ENCODE peak calls at places on chromosome 5, in seven cellular contexts. Q, C, N, O, G, H and S are unnamed samples.

GRCh38 chr5:138869763-138870500 is 5.2 kb downstream of the LRRTM2 start:
- DNase-seq in G (no peak), O (no peak), Q (no peak), C (no peak), N (no peak), H (no peak), S (no peak)

GRCh38 chr5:169004551-169004950 is 296.4 kb downstream of the SLIT3 start:
- DNase-seq in N (no peak), Q (no peak), H (no peak), G (no peak), O (no peak), C (no peak), S (no peak)

GRCh38 chr5:175836741-175837729 is 34.3 kb upstream of the CPLX2 start:
- DNase-seq in Q (no peak), H (no peak), N (no peak), C (no peak), G (no peak), O (no peak), S (no peak)

GRCh38 chr5:123299124-123299523 is 124.1 kb downstream of the CEP120 start:
- DNase-seq in O (no peak), Q (no peak), N (no peak), H (no peak), C (no peak), G (no peak), S (no peak)

GRCh38 chr5:171431251-171431777 is 11.9 kb downstream of the FGF18 start:
- DNase-seq in G (no peak), O (no peak), Q (no peak), C (no peak), H (no peak), N (no peak), S (no peak)

GRCh38 chr5:102536323-102536928 is 37.6 kb upstream of the SLCO6A1 start:
- DNase-seq in C (no peak), G (no peak), N (no peak), Q (no peak), H (no peak), O (no peak), S (no peak)

GRCh38 chr5:142548739-142549275 is 137.1 kb downstream of the FGF1 start:
- DNase-seq in H (peak), N (no peak), O (no peak), G (peak), Q (peak), C (peak), S (peak)

GRCh38 chr5:68688547-68688946 is 405.3 kb upstream of the SLC30A5 start:
- DNase-seq in Q (no peak), N (no peak), C (no peak), H (no peak), O (no peak), G (no peak), S (no peak)

GRCh38 chr5:135569755-135570452 is 8.9 kb downstream of the CXCL14 start:
- DNase-seq in O (no peak), N (no peak), Q (peak), G (peak), H (no peak), C (no peak), S (no peak)
- TF ChIP-seq CTCF in O (no peak), N (peak), Q (peak), G (peak), H (peak), C (no peak), S (peak)

DNA sequence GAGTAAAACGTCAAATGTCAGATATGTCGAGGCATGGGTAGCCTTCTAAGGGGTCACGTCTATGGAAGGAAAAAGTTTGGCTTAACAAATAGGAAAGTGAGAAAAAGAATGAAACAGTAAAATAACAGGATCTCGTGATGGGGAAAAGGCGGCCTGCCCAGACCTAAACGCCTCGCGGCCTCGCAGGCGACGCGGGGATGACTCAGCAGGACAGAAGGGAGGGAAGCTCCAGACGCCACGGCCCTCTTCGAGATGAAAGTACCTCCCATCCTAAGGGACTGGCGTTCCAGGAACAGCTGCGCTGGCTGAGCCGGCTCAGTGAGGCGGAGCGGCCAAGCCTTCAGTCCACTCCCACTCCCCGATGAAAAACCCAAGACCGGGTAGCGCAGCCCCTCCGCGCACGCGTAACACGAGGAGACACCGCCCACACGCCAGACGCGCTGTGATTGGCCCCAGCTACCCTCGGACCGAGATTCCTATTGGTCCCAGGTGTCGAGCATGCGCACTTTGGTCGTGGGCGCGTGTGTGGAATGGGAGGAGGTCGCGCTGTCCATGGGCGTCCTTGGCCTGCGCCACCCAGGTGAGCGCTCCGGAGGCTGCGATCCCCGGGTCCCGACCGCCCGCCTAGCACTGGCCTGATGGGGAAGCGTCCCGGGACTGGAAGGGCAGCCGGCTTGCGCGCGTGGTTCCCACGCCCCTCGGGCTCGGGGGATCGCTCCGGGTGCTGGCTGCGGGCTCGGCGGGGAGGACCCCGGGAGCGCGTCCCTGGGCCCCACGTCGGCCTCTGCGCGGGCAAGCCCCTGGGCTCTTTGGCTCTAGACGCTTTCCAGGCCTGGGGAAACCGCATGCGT is 588.5 kb downstream of the MTRR start:
- DNase-seq in Q (peak), O (peak), G (no peak), H (peak), C (peak), N (peak), S (peak)
- H3K4me3 ChIP-seq in Q (peak), O (peak), G (no peak), H (peak), C (peak), N (peak), S (peak)

GRCh38 chr5:131794596-131794995 is 2.2 kb downstream of the FNIP1 start:
- DNase-seq in H (no peak), G (no peak), O (no peak), C (no peak), N (no peak), Q (no peak), S (no peak)

GRCh38 chr5:131795879-131796792 is 681 bp downstream of the FNIP1 start:
- DNase-seq in O (peak), H (peak), N (peak), C (peak), Q (peak), G (peak), S (peak)

GRCh38 chr5:131792900-131793299 is 3.9 kb downstream of the FNIP1 start:
- DNase-seq in G (no peak), N (no peak), O (no peak), C (no peak), Q (no peak), H (no peak), S (no peak)

GRCh38 chr5:131795128-131795719 is 1.6 kb downstream of the FNIP1 start:
- DNase-seq in O (no peak), C (peak), N (no peak), H (no peak), Q (no peak), G (no peak), S (no peak)

DNA sequence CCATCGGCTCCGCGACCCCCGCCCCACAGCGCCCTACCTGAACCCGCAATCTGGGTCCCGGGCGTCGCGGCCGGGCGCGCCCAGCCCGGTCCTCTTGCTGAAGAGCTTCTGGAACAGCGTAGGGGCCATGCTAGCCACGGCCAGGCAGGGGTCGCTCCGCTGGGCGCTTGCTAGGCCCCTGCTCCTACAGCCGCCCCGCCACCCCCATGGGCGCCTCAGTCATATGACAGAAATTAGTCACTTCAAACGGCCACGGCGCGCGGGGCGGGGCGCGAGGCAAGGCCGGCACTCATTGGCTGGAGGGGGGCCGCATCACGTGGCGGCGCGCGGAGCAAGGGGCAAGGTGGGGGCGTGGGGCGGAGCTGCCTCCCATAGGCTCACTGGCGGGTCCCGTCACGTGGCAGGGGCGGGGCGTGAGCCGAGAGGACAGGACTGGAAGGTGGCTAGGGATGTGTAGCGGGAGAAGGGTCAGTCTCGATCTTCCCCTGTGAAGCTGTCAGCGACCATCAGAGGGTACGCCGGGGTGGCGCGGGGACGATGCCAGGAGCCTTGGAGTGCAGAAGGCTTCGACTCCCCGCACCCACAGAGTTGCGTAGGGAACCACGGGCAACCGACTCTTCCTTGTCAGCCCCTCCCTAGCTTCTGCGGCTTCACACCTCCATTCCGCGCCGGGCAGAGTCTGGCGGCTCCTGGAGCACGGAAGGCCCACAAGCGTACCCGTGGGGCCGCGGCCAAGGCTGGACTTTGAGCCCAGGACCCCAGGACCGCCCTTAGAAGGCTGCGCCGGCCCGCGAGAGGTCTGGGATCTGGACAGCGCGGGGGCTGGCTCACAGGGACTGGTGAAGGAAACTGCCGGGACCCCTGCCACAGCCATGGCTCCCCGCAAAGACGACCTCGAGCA is at the start of gene FNIP1:
- DNase-seq in O (peak), H (peak), G (peak), C (peak), N (peak), Q (peak), S (peak)
- TF ChIP-seq CTCF in O (no peak), H (no peak), G (peak), C (no peak), N (no peak), Q (peak), S (peak)

DNA sequence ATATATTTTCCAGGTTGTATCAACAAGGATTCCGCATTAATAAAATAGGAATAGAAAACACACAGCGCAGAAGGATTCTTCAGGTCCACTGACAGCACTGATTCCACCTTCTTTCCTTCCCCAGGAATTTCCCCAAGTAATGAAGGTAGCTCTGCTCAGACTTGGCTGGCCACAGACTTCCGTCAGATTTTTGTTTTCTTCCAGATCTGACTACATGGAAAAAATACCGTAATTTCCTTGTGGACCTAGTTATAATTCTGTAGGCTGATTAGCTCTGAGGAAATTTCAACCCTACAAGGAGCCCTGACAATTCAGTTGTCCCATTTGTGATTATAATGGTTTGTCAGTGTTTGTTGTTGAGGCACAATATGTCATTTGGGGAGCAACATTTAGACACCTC is 95.0 kb downstream of the LHFPL2 start:
- DNase-seq in G (no peak), N (no peak), O (no peak), H (no peak), C (no peak), Q (no peak), S (no peak)
- H3K4me3 ChIP-seq in G (no peak), N (no peak), O (no peak), H (no peak), C (no peak), Q (no peak), S (no peak)

GRCh38 chr5:3778945-3779344 is 183.3 kb downstream of the IRX1 start:
- DNase-seq in O (no peak), H (no peak), N (no peak), Q (no peak), C (no peak), G (no peak), S (no peak)

GRCh38 chr5:3780278-3780677 is 184.6 kb downstream of the IRX1 start:
- DNase-seq in O (no peak), H (no peak), G (no peak), C (no peak), N (no peak), Q (no peak), S (no peak)

GRCh38 chr5:3780907-3781306 is 185.3 kb downstream of the IRX1 start:
- DNase-seq in O (no peak), C (no peak), N (no peak), Q (no peak), H (no peak), G (no peak), S (no peak)

DNA sequence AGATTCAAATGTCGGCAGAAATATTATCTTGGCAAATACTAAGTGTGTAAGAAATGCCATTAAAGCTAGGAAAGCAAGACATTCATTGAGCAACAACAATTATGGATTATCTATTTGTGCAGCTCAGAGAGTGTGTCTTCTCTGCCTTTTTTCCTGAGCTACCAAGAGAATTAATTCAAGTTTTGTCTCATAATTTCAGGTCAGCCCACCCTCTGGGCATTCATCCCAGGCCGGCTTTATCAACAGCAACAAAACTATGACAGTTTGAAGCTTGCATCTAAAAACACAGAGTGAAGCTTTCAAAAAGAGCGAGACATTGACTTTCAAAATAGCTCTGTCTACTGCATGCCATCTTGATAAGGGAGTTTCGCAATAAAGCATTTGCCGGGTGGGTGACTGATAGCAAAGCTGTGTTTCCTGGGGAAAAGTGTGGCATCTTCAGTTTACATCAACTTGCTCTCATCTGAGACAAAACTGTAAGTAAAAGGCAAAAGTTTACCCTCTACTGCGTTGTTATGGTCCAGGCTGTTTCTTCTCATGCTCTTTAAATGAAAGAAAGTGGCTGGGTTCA is 182.5 kb downstream of the IRX1 start:
- DNase-seq in N (no peak), C (no peak), Q (no peak), H (no peak), O (no peak), G (no peak), S (no peak)
- TF ChIP-seq CTCF in N (no peak), C (no peak), Q (no peak), H (no peak), O (no peak), G (no peak), S (no peak)